ENCODE peak calls at places on chromosomes 3 and 15, in six cellular contexts. T is cardiac muscle cell, E is stomach, Q is psoas muscle, V is GM12865, F is choroid plexus epithelial cell. I is an unnamed sample.

GRCh38 chr3:69880069-69880640 is 119.4 kb upstream of the SAMMSON start:
- DNase-seq in T (no peak), E (no peak), Q (no peak), V (no peak), F (no peak), I (no peak)

GRCh38 chr3:42302924-42303634 is 37.1 kb upstream of the CCK start:
- DNase-seq in T (no peak), E (no peak), Q (no peak), V (peak), F (no peak), I (no peak)

GRCh38 chr3:123803521-123803920 is 80.6 kb downstream of the MYLK start:
- DNase-seq in T (no peak), E (no peak), Q (no peak), V (no peak), F (no peak), I (no peak)

GRCh38 chr3:148379763-148380162 is 317.9 kb upstream of the AGTR1 start:
- DNase-seq in T (peak), E (no peak), Q (no peak), V (peak), F (peak), I (no peak)

GRCh38 chr3:4588410-4588809 is 95.3 kb downstream of the ITPR1 start:
- DNase-seq in T (peak), E (no peak), Q (peak), V (peak), F (peak), I (no peak)

GRCh38 chr3:139289866-139290524 is 53.8 kb upstream of the MRPS22 start:
- DNase-seq in T (no peak), E (no peak), Q (no peak), V (no peak), F (no peak), I (no peak)

GRCh38 chr3:189361103-189361835 is 189.5 kb downstream of the TPRG1 start:
- DNase-seq in T (no peak), E (no peak), Q (no peak), V (no peak), F (no peak), I (no peak)

GRCh38 chr15:80856809-80857377 is 77.7 kb downstream of the CEMIP start:
- DNase-seq in T (peak), E (peak), Q (peak), V (no peak), F (peak), I (no peak)

GRCh38 chr15:80379671-80380070 is 24.5 kb upstream of the ARNT2 start:
- DNase-seq in T (no peak), E (no peak), Q (no peak), V (no peak), F (no peak), I (no peak)

GRCh38 chr15:85859671-85860070 is 64.9 kb upstream of the KLHL25 start:
- DNase-seq in T (no peak), E (no peak), Q (no peak), V (no peak), F (no peak), I (no peak)

GRCh38 chr3:195794708-195795107 is 17.0 kb downstream of the MUC4 start:
- DNase-seq in T (no peak), E (no peak), Q (no peak), V (no peak), F (no peak), I (no peak)

GRCh38 chr15:78065973-78066946 is 11.3 kb downstream of the TBC1D2B start:
- DNase-seq in T (no peak), E (no peak), Q (no peak), V (peak), F (peak), I (no peak)

GRCh38 chr3:172133830-172134229 is 94.5 kb downstream of the FNDC3B start:
- DNase-seq in T (no peak), E (no peak), Q (no peak), V (no peak), F (no peak), I (no peak)

GRCh38 chr3:160660899-160661298 is 16.1 kb upstream of the ARL14 start:
- DNase-seq in T (no peak), E (no peak), Q (no peak), V (no peak), F (no peak), I (no peak)

GRCh38 chr3:8328971-8329370 is 172.7 kb upstream of the LMCD1 start:
- DNase-seq in T (no peak), E (no peak), Q (no peak), V (no peak), F (no peak), I (no peak)

GRCh38 chr3:152977356-152977755 is 142.4 kb downstream of the P2RY1 start:
- DNase-seq in T (no peak), E (no peak), Q (no peak), V (no peak), F (no peak), I (no peak)

GRCh38 chr3:45992820-45993219 is 2.8 kb downstream of the FYCO1 start:
- DNase-seq in T (peak), E (no peak), Q (no peak), V (peak), F (no peak), I (no peak)

GRCh38 chr3:45992133-45992729 is 3.4 kb downstream of the FYCO1 start:
- DNase-seq in T (no peak), E (no peak), Q (no peak), V (no peak), F (no peak), I (no peak)

GRCh38 chr3:45993421-45994027 is 2.1 kb downstream of the FYCO1 start:
- DNase-seq in T (no peak), E (no peak), Q (no peak), V (peak), F (no peak), I (no peak)

GRCh38 chr3:45995370-45996192 is at the start of gene FYCO1:
- DNase-seq in T (peak), E (peak), Q (peak), V (peak), F (peak), I (peak)

DNA sequence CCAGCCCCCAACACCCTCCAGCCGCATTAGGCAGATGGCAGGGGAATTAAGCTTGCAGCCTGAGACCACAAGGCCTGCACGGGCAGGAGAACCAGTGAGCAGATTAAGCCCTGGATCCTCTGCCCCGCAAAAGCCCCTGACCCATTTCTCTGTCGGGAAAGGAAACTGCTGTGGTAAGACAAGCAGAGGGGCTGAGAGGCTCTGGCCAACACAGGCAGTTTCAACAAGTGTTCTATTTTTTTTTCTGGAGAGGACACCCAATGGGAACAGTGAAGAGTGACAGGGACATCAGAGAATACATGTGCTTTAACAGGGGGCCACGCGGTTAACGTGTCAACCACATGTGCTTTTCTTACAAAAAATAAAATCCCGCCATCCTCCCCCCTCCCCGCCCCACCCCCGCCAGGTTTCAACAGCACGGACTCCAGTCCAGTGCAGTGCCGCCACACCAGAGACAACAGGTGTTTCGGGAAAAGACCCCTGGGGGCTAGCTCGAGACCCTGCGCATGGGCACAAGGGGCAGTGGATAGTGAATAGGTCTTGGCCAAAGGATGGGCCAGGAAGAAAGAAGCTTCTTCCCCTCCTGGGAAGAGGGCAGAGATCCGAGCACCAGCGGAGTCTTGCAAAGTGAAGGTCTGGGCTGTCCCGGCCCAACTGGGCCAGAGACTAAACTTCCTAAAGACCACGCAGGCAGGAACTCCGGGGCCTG is 809 bp downstream of the FYCO1 start:
- DNase-seq in T (no peak), E (no peak), Q (no peak), V (peak), F (no peak), I (no peak)
- TF ChIP-seq CTCF in T (no peak), E (no peak), Q (no peak), V (no peak), F (no peak), I (no peak)

GRCh38 chr3:89314454-89314853 is 207.0 kb downstream of the EPHA3 start:
- DNase-seq in T (peak), E (no peak), Q (no peak), V (peak), F (peak), I (no peak)
- TF ChIP-seq CTCF in T (peak), E (no peak), Q (no peak), V (no peak), F (peak), I (peak)

GRCh38 chr15:76058714-76059319 is 968 bp upstream of the TMEM266 start:
- DNase-seq in T (peak), E (no peak), Q (no peak), V (peak), F (peak), I (no peak)
- TF ChIP-seq CTCF in T (peak), E (no peak), Q (peak), V (no peak), F (peak), I (no peak)

DNA sequence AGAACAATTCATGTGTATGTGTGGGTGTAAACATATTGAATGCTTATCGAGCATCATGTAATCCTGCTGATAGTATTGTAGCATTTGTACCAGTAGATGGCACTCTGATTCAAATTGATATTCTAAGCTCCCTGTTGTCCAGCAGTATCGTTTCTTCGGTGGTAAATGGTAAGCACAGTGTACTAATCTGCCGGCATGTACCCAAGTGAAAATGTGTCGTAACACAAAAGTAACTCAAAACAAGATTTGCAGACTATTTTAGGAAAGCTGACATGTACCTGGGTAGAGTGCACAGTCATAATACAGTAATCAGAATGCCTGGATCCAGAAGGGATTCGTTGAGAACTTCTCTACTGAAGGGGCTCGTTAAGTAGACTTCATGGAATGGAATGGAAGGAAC is 31.7 kb upstream of the MNS1 start:
- DNase-seq in T (peak), E (no peak), Q (no peak), V (peak), F (peak), I (no peak)
- TF ChIP-seq CTCF in T (peak), E (peak), Q (peak), V (peak), F (peak), I (peak)

GRCh38 chr15:93974804-93975481 is 256.4 kb upstream of the MCTP2 start:
- DNase-seq in T (peak), E (no peak), Q (no peak), V (no peak), F (peak), I (no peak)
- TF ChIP-seq CTCF in T (peak), E (peak), Q (peak), V (no peak), F (peak), I (peak)